ENCODE peak calls at places on chromosomes 11 and 22, in eight cellular contexts. One of them, this sample, is unnamed.
A peak's percentile ranks its signal among the peaks of the same experiment; 100 is the strongest.

GRCh38 chr11:72441647-72442267 is 7.4 kb upstream of the CLPB start:
- DNase-seq in NCI-H446 treated with DMSO at 0.1 percent for 48 hours: no peak
- DNase-seq in activated CD8-positive, alpha-beta memory T cell treated with anti-CD3 and anti-CD28 coated beads, Interleukin-2, amount 50 U/mL, for 4 hours: no peak
- DNase-seq in CD8-positive, alpha-beta memory T cell: no peak
- DNase-seq in T-cell: no peak
- DNase-seq in GM23338: no peak
- DNase-seq in activated CD4-positive, alpha-beta T cell treated with anti-CD3 and anti-CD28 coated beads, Interleukin-2, amount 50 U/mL, for 1 hour: no peak
- DNase-seq in MCF 10A: no peak
- DNase-seq in this sample: no peak

GRCh38 chr11:94749367-94749766 is 18.8 kb upstream of the AMOTL1 start:
- DNase-seq in NCI-H446 treated with DMSO at 0.1 percent for 48 hours: no peak
- DNase-seq in activated CD8-positive, alpha-beta memory T cell treated with anti-CD3 and anti-CD28 coated beads, Interleukin-2, amount 50 U/mL, for 4 hours: no peak
- DNase-seq in CD8-positive, alpha-beta memory T cell: no peak
- DNase-seq in T-cell: no peak
- DNase-seq in GM23338: no peak
- DNase-seq in activated CD4-positive, alpha-beta T cell treated with anti-CD3 and anti-CD28 coated beads, Interleukin-2, amount 50 U/mL, for 1 hour: no peak
- DNase-seq in MCF 10A: peak; percentile 90
- DNase-seq in this sample: no peak

GRCh38 chr11:78253797-78254196 is 65.1 kb downstream of the USP35 start:
- DNase-seq in NCI-H446 treated with DMSO at 0.1 percent for 48 hours: no peak
- DNase-seq in activated CD8-positive, alpha-beta memory T cell treated with anti-CD3 and anti-CD28 coated beads, Interleukin-2, amount 50 U/mL, for 4 hours: no peak
- DNase-seq in CD8-positive, alpha-beta memory T cell: no peak
- DNase-seq in T-cell: no peak
- DNase-seq in GM23338: no peak
- DNase-seq in activated CD4-positive, alpha-beta T cell treated with anti-CD3 and anti-CD28 coated beads, Interleukin-2, amount 50 U/mL, for 1 hour: no peak
- DNase-seq in MCF 10A: no peak
- DNase-seq in this sample: no peak

GRCh38 chr11:14454861-14455632 is 44.6 kb downstream of the COPB1 start:
- DNase-seq in NCI-H446 treated with DMSO at 0.1 percent for 48 hours: no peak
- DNase-seq in activated CD8-positive, alpha-beta memory T cell treated with anti-CD3 and anti-CD28 coated beads, Interleukin-2, amount 50 U/mL, for 4 hours: no peak
- DNase-seq in CD8-positive, alpha-beta memory T cell: no peak
- DNase-seq in T-cell: no peak
- DNase-seq in GM23338: peak; percentile 54
- DNase-seq in activated CD4-positive, alpha-beta T cell treated with anti-CD3 and anti-CD28 coated beads, Interleukin-2, amount 50 U/mL, for 1 hour: no peak
- DNase-seq in MCF 10A: peak; percentile 38
- DNase-seq in this sample: peak; percentile 16

GRCh38 chr11:47247502-47247901 is 1.1 kb downstream of the ACP2 start:
- DNase-seq in NCI-H446 treated with DMSO at 0.1 percent for 48 hours: no peak
- DNase-seq in activated CD8-positive, alpha-beta memory T cell treated with anti-CD3 and anti-CD28 coated beads, Interleukin-2, amount 50 U/mL, for 4 hours: no peak
- DNase-seq in CD8-positive, alpha-beta memory T cell: no peak
- DNase-seq in T-cell: no peak
- DNase-seq in GM23338: no peak
- DNase-seq in activated CD4-positive, alpha-beta T cell treated with anti-CD3 and anti-CD28 coated beads, Interleukin-2, amount 50 U/mL, for 1 hour: no peak
- DNase-seq in MCF 10A: no peak
- DNase-seq in this sample: no peak

GRCh38 chr22:40021401-40022000 is 26.7 kb downstream of the FAM83F start:
- DNase-seq in NCI-H446 treated with DMSO at 0.1 percent for 48 hours: no peak
- DNase-seq in activated CD8-positive, alpha-beta memory T cell treated with anti-CD3 and anti-CD28 coated beads, Interleukin-2, amount 50 U/mL, for 4 hours: no peak
- DNase-seq in CD8-positive, alpha-beta memory T cell: no peak
- DNase-seq in T-cell: no peak
- DNase-seq in GM23338: no peak
- DNase-seq in activated CD4-positive, alpha-beta T cell treated with anti-CD3 and anti-CD28 coated beads, Interleukin-2, amount 50 U/mL, for 1 hour: no peak
- DNase-seq in MCF 10A: no peak
- DNase-seq in this sample: no peak

GRCh38 chr11:30422389-30422788 is 99.5 kb downstream of the ARL14EP start:
- DNase-seq in NCI-H446 treated with DMSO at 0.1 percent for 48 hours: no peak
- DNase-seq in activated CD8-positive, alpha-beta memory T cell treated with anti-CD3 and anti-CD28 coated beads, Interleukin-2, amount 50 U/mL, for 4 hours: no peak
- DNase-seq in CD8-positive, alpha-beta memory T cell: no peak
- DNase-seq in T-cell: no peak
- DNase-seq in GM23338: no peak
- DNase-seq in activated CD4-positive, alpha-beta T cell treated with anti-CD3 and anti-CD28 coated beads, Interleukin-2, amount 50 U/mL, for 1 hour: no peak
- DNase-seq in MCF 10A: no peak
- DNase-seq in this sample: peak; percentile 75

GRCh38 chr22:42296381-42296853 is 26.0 kb upstream of the TCF20 start:
- DNase-seq in NCI-H446 treated with DMSO at 0.1 percent for 48 hours: peak; percentile 95
- DNase-seq in activated CD8-positive, alpha-beta memory T cell treated with anti-CD3 and anti-CD28 coated beads, Interleukin-2, amount 50 U/mL, for 4 hours: peak; percentile 30
- DNase-seq in CD8-positive, alpha-beta memory T cell: no peak
- DNase-seq in T-cell: no peak
- DNase-seq in GM23338: peak; percentile 66
- DNase-seq in activated CD4-positive, alpha-beta T cell treated with anti-CD3 and anti-CD28 coated beads, Interleukin-2, amount 50 U/mL, for 1 hour: no peak
- DNase-seq in MCF 10A: peak; percentile 44
- DNase-seq in this sample: no peak

GRCh38 chr22:28837640-28838039 is 37.3 kb upstream of the XBP1 start:
- DNase-seq in NCI-H446 treated with DMSO at 0.1 percent for 48 hours: no peak
- DNase-seq in activated CD8-positive, alpha-beta memory T cell treated with anti-CD3 and anti-CD28 coated beads, Interleukin-2, amount 50 U/mL, for 4 hours: no peak
- DNase-seq in CD8-positive, alpha-beta memory T cell: no peak
- DNase-seq in T-cell: no peak
- DNase-seq in GM23338: no peak
- DNase-seq in activated CD4-positive, alpha-beta T cell treated with anti-CD3 and anti-CD28 coated beads, Interleukin-2, amount 50 U/mL, for 1 hour: no peak
- DNase-seq in MCF 10A: no peak
- DNase-seq in this sample: peak; percentile 56

GRCh38 chr11:34732831-34733230 is 111.9 kb downstream of the EHF start:
- DNase-seq in NCI-H446 treated with DMSO at 0.1 percent for 48 hours: no peak
- DNase-seq in activated CD8-positive, alpha-beta memory T cell treated with anti-CD3 and anti-CD28 coated beads, Interleukin-2, amount 50 U/mL, for 4 hours: no peak
- DNase-seq in CD8-positive, alpha-beta memory T cell: no peak
- DNase-seq in T-cell: no peak
- DNase-seq in GM23338: no peak
- DNase-seq in activated CD4-positive, alpha-beta T cell treated with anti-CD3 and anti-CD28 coated beads, Interleukin-2, amount 50 U/mL, for 1 hour: no peak
- DNase-seq in MCF 10A: no peak
- DNase-seq in this sample: no peak

GRCh38 chr11:8693010-8693551 is 10.5 kb downstream of the RPL27A start:
- DNase-seq in NCI-H446 treated with DMSO at 0.1 percent for 48 hours: no peak
- DNase-seq in activated CD8-positive, alpha-beta memory T cell treated with anti-CD3 and anti-CD28 coated beads, Interleukin-2, amount 50 U/mL, for 4 hours: no peak
- DNase-seq in CD8-positive, alpha-beta memory T cell: no peak
- DNase-seq in T-cell: no peak
- DNase-seq in GM23338: no peak
- DNase-seq in activated CD4-positive, alpha-beta T cell treated with anti-CD3 and anti-CD28 coated beads, Interleukin-2, amount 50 U/mL, for 1 hour: no peak
- DNase-seq in MCF 10A: no peak
- DNase-seq in this sample: no peak

GRCh38 chr11:77147036-77147315 is 18.9 kb downstream of the MYO7A start:
- DNase-seq in NCI-H446 treated with DMSO at 0.1 percent for 48 hours: no peak
- DNase-seq in activated CD8-positive, alpha-beta memory T cell treated with anti-CD3 and anti-CD28 coated beads, Interleukin-2, amount 50 U/mL, for 4 hours: no peak
- DNase-seq in CD8-positive, alpha-beta memory T cell: no peak
- DNase-seq in T-cell: no peak
- DNase-seq in GM23338: no peak
- DNase-seq in activated CD4-positive, alpha-beta T cell treated with anti-CD3 and anti-CD28 coated beads, Interleukin-2, amount 50 U/mL, for 1 hour: no peak
- DNase-seq in MCF 10A: no peak
- DNase-seq in this sample: no peak

GRCh38 chr11:2574043-2574552 is 125.7 kb downstream of the KCNQ1OT1 start:
- DNase-seq in NCI-H446 treated with DMSO at 0.1 percent for 48 hours: no peak
- DNase-seq in activated CD8-positive, alpha-beta memory T cell treated with anti-CD3 and anti-CD28 coated beads, Interleukin-2, amount 50 U/mL, for 4 hours: peak; percentile 9
- DNase-seq in CD8-positive, alpha-beta memory T cell: no peak
- DNase-seq in T-cell: no peak
- DNase-seq in GM23338: no peak
- DNase-seq in activated CD4-positive, alpha-beta T cell treated with anti-CD3 and anti-CD28 coated beads, Interleukin-2, amount 50 U/mL, for 1 hour: no peak
- DNase-seq in MCF 10A: no peak
- DNase-seq in this sample: no peak

GRCh38 chr11:128853556-128853955 is 13.5 kb downstream of the KCNJ1 start:
- DNase-seq in NCI-H446 treated with DMSO at 0.1 percent for 48 hours: no peak
- DNase-seq in activated CD8-positive, alpha-beta memory T cell treated with anti-CD3 and anti-CD28 coated beads, Interleukin-2, amount 50 U/mL, for 4 hours: no peak
- DNase-seq in CD8-positive, alpha-beta memory T cell: no peak
- DNase-seq in T-cell: no peak
- DNase-seq in GM23338: no peak
- DNase-seq in activated CD4-positive, alpha-beta T cell treated with anti-CD3 and anti-CD28 coated beads, Interleukin-2, amount 50 U/mL, for 1 hour: no peak
- DNase-seq in MCF 10A: no peak
- DNase-seq in this sample: no peak

GRCh38 chr11:8533332-8533731 is 60.7 kb downstream of the STK33 start:
- DNase-seq in NCI-H446 treated with DMSO at 0.1 percent for 48 hours: no peak
- DNase-seq in activated CD8-positive, alpha-beta memory T cell treated with anti-CD3 and anti-CD28 coated beads, Interleukin-2, amount 50 U/mL, for 4 hours: no peak
- DNase-seq in CD8-positive, alpha-beta memory T cell: no peak
- DNase-seq in T-cell: no peak
- DNase-seq in GM23338: no peak
- DNase-seq in activated CD4-positive, alpha-beta T cell treated with anti-CD3 and anti-CD28 coated beads, Interleukin-2, amount 50 U/mL, for 1 hour: no peak
- DNase-seq in MCF 10A: peak; percentile 48
- DNase-seq in this sample: peak; percentile 6

GRCh38 chr11:91790873-91791468 is 433.6 kb upstream of the FAT3 start:
- DNase-seq in NCI-H446 treated with DMSO at 0.1 percent for 48 hours: no peak
- DNase-seq in activated CD8-positive, alpha-beta memory T cell treated with anti-CD3 and anti-CD28 coated beads, Interleukin-2, amount 50 U/mL, for 4 hours: no peak
- DNase-seq in CD8-positive, alpha-beta memory T cell: no peak
- DNase-seq in T-cell: no peak
- DNase-seq in GM23338: no peak
- DNase-seq in activated CD4-positive, alpha-beta T cell treated with anti-CD3 and anti-CD28 coated beads, Interleukin-2, amount 50 U/mL, for 1 hour: no peak
- DNase-seq in MCF 10A: no peak
- DNase-seq in this sample: no peak

GRCh38 chr11:77506857-77507256 is 33.0 kb upstream of the PAK1 start:
- DNase-seq in NCI-H446 treated with DMSO at 0.1 percent for 48 hours: no peak
- DNase-seq in activated CD8-positive, alpha-beta memory T cell treated with anti-CD3 and anti-CD28 coated beads, Interleukin-2, amount 50 U/mL, for 4 hours: no peak
- DNase-seq in CD8-positive, alpha-beta memory T cell: no peak
- DNase-seq in T-cell: no peak
- DNase-seq in GM23338: no peak
- DNase-seq in activated CD4-positive, alpha-beta T cell treated with anti-CD3 and anti-CD28 coated beads, Interleukin-2, amount 50 U/mL, for 1 hour: no peak
- DNase-seq in MCF 10A: peak; percentile 78
- DNase-seq in this sample: no peak

GRCh38 chr11:2380807-2381350 is 3.8 kb downstream of the CD81 start:
- DNase-seq in NCI-H446 treated with DMSO at 0.1 percent for 48 hours: no peak
- DNase-seq in activated CD8-positive, alpha-beta memory T cell treated with anti-CD3 and anti-CD28 coated beads, Interleukin-2, amount 50 U/mL, for 4 hours: no peak
- DNase-seq in CD8-positive, alpha-beta memory T cell: no peak
- DNase-seq in T-cell: no peak
- DNase-seq in GM23338: no peak
- DNase-seq in activated CD4-positive, alpha-beta T cell treated with anti-CD3 and anti-CD28 coated beads, Interleukin-2, amount 50 U/mL, for 1 hour: no peak
- DNase-seq in MCF 10A: no peak
- DNase-seq in this sample: no peak

GRCh38 chr22:30290679-30291333 is 1.5 kb upstream of the CASTOR1 start:
- DNase-seq in NCI-H446 treated with DMSO at 0.1 percent for 48 hours: no peak
- DNase-seq in activated CD8-positive, alpha-beta memory T cell treated with anti-CD3 and anti-CD28 coated beads, Interleukin-2, amount 50 U/mL, for 4 hours: no peak
- DNase-seq in CD8-positive, alpha-beta memory T cell: no peak
- DNase-seq in T-cell: no peak
- DNase-seq in GM23338: peak; percentile 41
- DNase-seq in activated CD4-positive, alpha-beta T cell treated with anti-CD3 and anti-CD28 coated beads, Interleukin-2, amount 50 U/mL, for 1 hour: no peak
- DNase-seq in MCF 10A: peak; percentile 88
- DNase-seq in this sample: peak; percentile 48